ENCODE peak calls at places on chromosomes 7 and 10, in six cellular contexts. One of them, this sample, is unnamed.

GRCh38 chr7:117083648-117084047 is 130.3 kb downstream of the ST7 start:
- DNase-seq in HepG2: no peak
- DNase-seq in GM12878: no peak
- DNase-seq in T47D: no peak
- DNase-seq in K562: no peak
- DNase-seq in H1: no peak
- DNase-seq in this sample: no peak

GRCh38 chr10:75971402-75972211 is 540.2 kb downstream of the LRMDA start:
- DNase-seq in HepG2: no peak
- DNase-seq in GM12878: no peak
- DNase-seq in T47D: no peak
- DNase-seq in K562: no peak
- DNase-seq in H1: no peak
- DNase-seq in this sample: no peak

GRCh38 chr10:660413-660979 is 29.0 kb downstream of the DIP2C start:
- DNase-seq in HepG2: no peak
- DNase-seq in GM12878: no peak
- DNase-seq in T47D: no peak
- DNase-seq in K562: no peak
- DNase-seq in H1: no peak
- DNase-seq in this sample: no peak

GRCh38 chr7:39695852-39696586 is 72.6 kb downstream of the RALA start:
- DNase-seq in HepG2: no peak
- DNase-seq in GM12878: no peak
- DNase-seq in T47D: no peak
- DNase-seq in K562: no peak
- DNase-seq in H1: no peak
- DNase-seq in this sample: no peak

GRCh38 chr10:62250594-62251198 is 17.9 kb downstream of the RTKN2 start:
- DNase-seq in HepG2: peak
- DNase-seq in GM12878: no peak
- DNase-seq in T47D: no peak
- DNase-seq in K562: no peak
- DNase-seq in H1: no peak
- DNase-seq in this sample: peak

GRCh38 chr7:115435178-115435577 is 513.3 kb downstream of the MDFIC start:
- DNase-seq in HepG2: no peak
- DNase-seq in GM12878: peak
- DNase-seq in T47D: no peak
- DNase-seq in K562: no peak
- DNase-seq in H1: no peak
- DNase-seq in this sample: no peak

GRCh38 chr7:80760292-80760691 is 121.8 kb downstream of the CD36 start:
- DNase-seq in HepG2: peak
- DNase-seq in GM12878: no peak
- DNase-seq in T47D: no peak
- DNase-seq in K562: no peak
- DNase-seq in H1: no peak
- DNase-seq in this sample: no peak

GRCh38 chr7:119620769-119621168 is 652.2 kb upstream of the KCND2 start:
- DNase-seq in HepG2: no peak
- DNase-seq in GM12878: no peak
- DNase-seq in T47D: no peak
- DNase-seq in K562: no peak
- DNase-seq in H1: no peak
- DNase-seq in this sample: no peak

GRCh38 chr7:30471205-30471604 is 7.4 kb downstream of the NOD1 start:
- DNase-seq in HepG2: no peak
- DNase-seq in GM12878: no peak
- DNase-seq in T47D: no peak
- DNase-seq in K562: no peak
- DNase-seq in H1: no peak
- DNase-seq in this sample: no peak

GRCh38 chr7:5545529-5545928 is 121.9 kb upstream of the TNRC18 start:
- DNase-seq in HepG2: no peak
- DNase-seq in GM12878: no peak
- DNase-seq in T47D: no peak
- DNase-seq in K562: no peak
- DNase-seq in H1: no peak
- DNase-seq in this sample: no peak

GRCh38 chr10:93115661-93116383 is 42.1 kb downstream of the CYP26A1 start:
- DNase-seq in HepG2: peak
- DNase-seq in GM12878: peak
- DNase-seq in T47D: peak
- DNase-seq in K562: peak
- DNase-seq in H1: peak
- DNase-seq in this sample: peak

GRCh38 chr7:82172896-82173295 is 270.7 kb downstream of the CACNA2D1 start:
- DNase-seq in HepG2: no peak
- DNase-seq in GM12878: no peak
- DNase-seq in T47D: no peak
- DNase-seq in K562: no peak
- DNase-seq in H1: no peak
- DNase-seq in this sample: no peak
- TF ChIP-seq JUND in HepG2: no peak
- TF ChIP-seq JUND in GM12878: no peak
- TF ChIP-seq JUND in T47D: no peak
- TF ChIP-seq JUND in K562: no peak
- TF ChIP-seq JUND in H1: no peak
- TF ChIP-seq JUND in this sample: no peak

GRCh38 chr10:72736881-72737280 is 44.9 kb downstream of the MCU start:
- DNase-seq in HepG2: no peak
- DNase-seq in GM12878: no peak
- DNase-seq in T47D: no peak
- DNase-seq in K562: no peak
- DNase-seq in H1: no peak
- DNase-seq in this sample: no peak

GRCh38 chr10:72735288-72735926 is 43.5 kb downstream of the MCU start:
- DNase-seq in HepG2: no peak
- DNase-seq in GM12878: no peak
- DNase-seq in T47D: no peak
- DNase-seq in K562: no peak
- DNase-seq in H1: no peak
- DNase-seq in this sample: no peak

GRCh38 chr10:72733989-72734388 is 42.0 kb downstream of the MCU start:
- DNase-seq in HepG2: no peak
- DNase-seq in GM12878: no peak
- DNase-seq in T47D: no peak
- DNase-seq in K562: no peak
- DNase-seq in H1: no peak
- DNase-seq in this sample: no peak

GRCh38 chr10:72738476-72738875 is 46.5 kb downstream of the MCU start:
- DNase-seq in HepG2: peak
- DNase-seq in GM12878: no peak
- DNase-seq in T47D: no peak
- DNase-seq in K562: no peak
- DNase-seq in H1: no peak
- DNase-seq in this sample: no peak

GRCh38 chr10:72736176-72736795 is 44.3 kb downstream of the MCU start:
- DNase-seq in HepG2: peak
- DNase-seq in GM12878: no peak
- DNase-seq in T47D: peak
- DNase-seq in K562: no peak
- DNase-seq in H1: no peak
- DNase-seq in this sample: no peak
- TF ChIP-seq JUND in HepG2: no peak
- TF ChIP-seq JUND in GM12878: no peak
- TF ChIP-seq JUND in T47D: no peak
- TF ChIP-seq JUND in K562: no peak
- TF ChIP-seq JUND in H1: no peak
- TF ChIP-seq JUND in this sample: no peak

GRCh38 chr10:64093946-64094560 is 572.9 kb downstream of the REEP3 start:
- DNase-seq in HepG2: no peak
- DNase-seq in GM12878: no peak
- DNase-seq in T47D: no peak
- DNase-seq in K562: no peak
- DNase-seq in H1: no peak
- DNase-seq in this sample: no peak
- TF ChIP-seq JUND in HepG2: no peak
- TF ChIP-seq JUND in GM12878: no peak
- TF ChIP-seq JUND in T47D: no peak
- TF ChIP-seq JUND in K562: no peak
- TF ChIP-seq JUND in H1: no peak
- TF ChIP-seq JUND in this sample: no peak

DNA sequence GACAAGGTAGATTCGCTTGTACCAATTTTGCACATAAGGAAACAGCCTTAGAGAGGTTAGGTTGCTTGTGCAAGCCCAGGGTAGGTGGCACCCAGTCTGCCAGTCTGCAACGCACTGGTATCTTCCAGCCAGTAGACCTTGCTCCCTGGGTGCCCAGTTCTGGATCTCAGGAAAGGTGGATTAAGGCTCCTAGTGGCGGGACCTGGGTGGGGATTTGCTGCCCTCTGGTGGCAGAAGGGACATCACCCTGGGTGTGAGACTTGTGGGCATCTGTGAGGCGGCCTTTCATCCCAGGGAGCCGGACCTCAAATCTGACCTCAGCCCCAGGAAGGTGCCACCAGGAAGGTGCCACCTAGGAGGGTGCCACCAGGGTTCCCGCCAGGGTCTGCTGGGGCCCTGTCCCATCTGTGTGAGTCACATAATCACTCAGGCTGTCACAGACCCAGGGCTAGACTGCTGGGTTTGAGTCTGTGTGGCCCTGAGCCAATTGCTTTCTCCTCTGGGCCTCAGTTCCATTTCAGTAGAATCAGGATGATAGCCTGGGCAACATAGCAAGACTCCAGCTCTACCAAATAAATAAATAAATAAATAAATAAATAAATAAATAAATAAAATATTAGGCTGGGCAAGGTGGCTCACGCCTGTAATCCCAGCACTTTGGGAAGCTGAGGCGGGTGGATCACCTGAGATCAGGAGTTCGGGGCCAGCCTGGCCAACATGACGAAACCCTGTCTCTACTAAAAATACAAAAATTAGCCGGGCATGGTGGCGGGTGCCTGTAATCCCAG is 5.3 kb upstream of the PRKRIP1 start:
- DNase-seq in HepG2: peak
- DNase-seq in GM12878: no peak
- DNase-seq in T47D: peak
- DNase-seq in K562: peak
- DNase-seq in H1: peak
- DNase-seq in this sample: peak
- TF ChIP-seq JUND in HepG2: no peak
- TF ChIP-seq JUND in GM12878: no peak
- TF ChIP-seq JUND in T47D: no peak
- TF ChIP-seq JUND in K562: no peak
- TF ChIP-seq JUND in H1: no peak
- TF ChIP-seq JUND in this sample: no peak

GRCh38 chr10:5151076-5151475 is 33.9 kb downstream of the AKR1C8 start:
- DNase-seq in HepG2: no peak
- DNase-seq in GM12878: no peak
- DNase-seq in T47D: no peak
- DNase-seq in K562: no peak
- DNase-seq in H1: no peak
- DNase-seq in this sample: no peak

GRCh38 chr10:5157501-5157900 is 27.4 kb downstream of the AKR1C8 start:
- DNase-seq in HepG2: no peak
- DNase-seq in GM12878: no peak
- DNase-seq in T47D: no peak
- DNase-seq in K562: no peak
- DNase-seq in H1: no peak
- DNase-seq in this sample: no peak

GRCh38 chr10:5159126-5159525 is 25.8 kb downstream of the AKR1C8 start:
- DNase-seq in HepG2: no peak
- DNase-seq in GM12878: no peak
- DNase-seq in T47D: no peak
- DNase-seq in K562: no peak
- DNase-seq in H1: no peak
- DNase-seq in this sample: no peak

DNA sequence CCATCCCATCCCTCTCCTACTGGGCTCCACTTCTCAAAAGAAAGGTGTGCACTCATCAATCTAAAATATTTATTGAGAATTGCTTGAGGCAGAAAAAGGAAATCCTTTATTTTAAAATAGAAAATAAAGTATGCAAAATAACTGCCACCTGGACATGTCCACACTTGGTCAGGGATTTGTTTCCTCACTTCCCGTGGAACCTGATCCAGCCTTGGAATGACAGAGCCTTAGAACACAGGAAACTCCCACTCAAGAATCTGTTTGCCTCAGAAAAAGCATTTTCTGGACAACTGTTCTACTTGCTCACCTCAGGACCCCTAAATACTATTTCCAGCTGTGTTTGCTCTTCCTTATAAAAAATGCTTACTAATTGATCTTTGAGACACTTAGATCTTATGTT is 29.0 kb downstream of the AKR1C8 start:
- DNase-seq in HepG2: no peak
- DNase-seq in GM12878: no peak
- DNase-seq in T47D: no peak
- DNase-seq in K562: no peak
- DNase-seq in H1: no peak
- DNase-seq in this sample: no peak
- TF ChIP-seq JUND in HepG2: no peak
- TF ChIP-seq JUND in GM12878: no peak
- TF ChIP-seq JUND in T47D: no peak
- TF ChIP-seq JUND in K562: no peak
- TF ChIP-seq JUND in H1: no peak
- TF ChIP-seq JUND in this sample: no peak

This sample was measured in HCT116.